ENCODE peak calls at places on chromosomes 11 and 22, in four cellular contexts. P, L, W and E are unnamed samples.
A peak's percentile ranks its signal among the peaks of the same experiment; 100 is the strongest.

GRCh38 chr11:119470316-119471266 is 47.6 kb upstream of the THY1 start:
- DNase-seq in P (no peak), L (no peak), W (no peak), E (no peak)

GRCh38 chr22:44357296-44357961 is 44.7 kb upstream of the SHISAL1 start:
- DNase-seq in P (peak; percentile 56), L (no peak), W (peak; percentile 2), E (peak; percentile 2)

GRCh38 chr11:117814204-117814765 is 10.3 kb downstream of the FXYD2 start:
- DNase-seq in P (no peak), L (no peak), W (no peak), E (no peak)

GRCh38 chr11:110093407-110094297 is 460 bp downstream of the ZC3H12C start:
- DNase-seq in P (peak; percentile 67), L (peak; percentile 55), W (peak; percentile 74), E (peak; percentile 49)

GRCh38 chr11:43870981-43871550 is 9.6 kb upstream of the ALKBH3 start:
- DNase-seq in P (no peak), L (no peak), W (no peak), E (no peak)

GRCh38 chr11:13141731-13142724 is 132.9 kb downstream of the RASSF10 start:
- DNase-seq in P (no peak), L (no peak), W (no peak), E (no peak)

GRCh38 chr11:108307751-108308150 is 84.9 kb downstream of the ATM start:
- DNase-seq in P (no peak), L (no peak), W (no peak), E (no peak)

GRCh38 chr11:68121067-68121899 is at the start of gene CHKA:
- DNase-seq in P (peak; percentile 98), L (peak; percentile 97), W (peak; percentile 94), E (peak; percentile 96)

GRCh38 chr11:130451261-130452019 is 3.0 kb downstream of the ADAMTS15 start:
- DNase-seq in P (no peak), L (no peak), W (peak; percentile 57), E (no peak)

GRCh38 chr11:79413258-79413657 is 27.6 kb downstream of the TENM4 start:
- DNase-seq in P (peak; percentile 68), L (no peak), W (peak; percentile 89), E (peak; percentile 90)

GRCh38 chr22:23113067-23113846 is 28.5 kb downstream of the RSPH14 start:
- DNase-seq in P (no peak), L (no peak), W (peak; percentile 29), E (no peak)

GRCh38 chr11:3180869-3181268 is 15.8 kb upstream of the OSBPL5 start:
- DNase-seq in P (no peak), L (no peak), W (no peak), E (no peak)

GRCh38 chr11:132589802-132590201 is 942.5 kb downstream of the OPCML start:
- DNase-seq in P (no peak), L (no peak), W (no peak), E (no peak)

GRCh38 chr22:49629586-49630447 is 197.9 kb downstream of the BRD1 start:
- DNase-seq in P (no peak), L (peak; percentile 8), W (no peak), E (no peak)

GRCh38 chr11:84261707-84262106 is 975.5 kb upstream of the CCDC90B start:
- DNase-seq in P (peak; percentile 31), L (no peak), W (no peak), E (peak; percentile 39)

GRCh38 chr11:58621586-58622262 is 741 bp upstream of the CNTF start:
- DNase-seq in P (no peak), L (no peak), W (no peak), E (no peak)

GRCh38 chr11:77250881-77251640 is 50.4 kb downstream of the GDPD4 start:
- DNase-seq in P (no peak), L (no peak), W (no peak), E (no peak)

GRCh38 chr11:34313099-34313517 is 44.7 kb downstream of the ABTB2 start:
- DNase-seq in P (no peak), L (no peak), W (no peak), E (no peak)

GRCh38 chr11:369336-370018 is at the start of gene B4GALNT4:
- DNase-seq in P (peak; percentile 78), L (peak; percentile 38), W (peak; percentile 22), E (no peak)

GRCh38 chr11:26960265-26960664 is 33.6 kb upstream of the FIBIN start:
- DNase-seq in P (no peak), L (no peak), W (no peak), E (no peak)

GRCh38 chr22:35348703-35349102 is 32.2 kb upstream of the HMOX1 start:
- DNase-seq in P (no peak), L (no peak), W (no peak), E (no peak)

GRCh38 chr11:1267441-1268100 is 41.9 kb downstream of the TOLLIP start:
- DNase-seq in P (no peak), L (no peak), W (no peak), E (peak; percentile 48)

GRCh38 chr11:33652407-33652806 is 48.2 kb downstream of the C11orf91 start:
- DNase-seq in P (no peak), L (no peak), W (no peak), E (no peak)